ENCODE peak calls at places on chromosomes 6 and 20, in six cellular contexts. N, C, R, W, V and F are unnamed samples.

GRCh38 chr20:38870733-38871559 is 55.3 kb upstream of the FAM83D start:
- DNase-seq in R (no peak), V (peak; percentile 31), C (no peak), W (no peak), N (no peak), F (no peak)

GRCh38 chr6:152220785-152221184 is 413.3 kb downstream of the ESR1 start:
- DNase-seq in V (no peak), W (no peak), C (no peak), N (no peak), R (no peak), F (peak; percentile 56)

GRCh38 chr6:45835725-45836437 is 179.8 kb downstream of the CLIC5 start:
- DNase-seq in W (no peak), V (no peak), C (no peak), R (no peak), N (no peak), F (no peak)

GRCh38 chr6:156988276-156989158 is 211.3 kb downstream of the ARID1B start:
- DNase-seq in N (no peak), V (no peak), W (no peak), C (no peak), R (no peak), F (no peak)

GRCh38 chr20:36097751-36098151 is 56.8 kb upstream of the EPB41L1 start:
- DNase-seq in N (no peak), V (no peak), R (no peak), C (no peak), W (peak; percentile 53), F (no peak)

GRCh38 chr6:152948150-152948768 is 34.6 kb downstream of the FBXO5 start:
- DNase-seq in C (no peak), W (no peak), R (no peak), V (no peak), N (no peak), F (peak; percentile 7)

GRCh38 chr6:161976569-161976968 is 702.7 kb upstream of the AGPAT4 start:
- DNase-seq in W (no peak), R (no peak), V (no peak), C (no peak), N (no peak), F (no peak)

GRCh38 chr20:16004108-16004854 is 569.0 kb downstream of the KIF16B start:
- DNase-seq in R (no peak), N (peak; percentile 47), C (no peak), V (no peak), W (peak; percentile 70), F (peak; percentile 24)

GRCh38 chr20:51703446-51704287 is 64.5 kb downstream of the ATP9A start:
- DNase-seq in R (no peak), C (no peak), W (no peak), N (no peak), V (no peak), F (no peak)

GRCh38 chr6:107418118-107418517 is 41.2 kb downstream of the PDSS2 start:
- DNase-seq in N (no peak), V (no peak), C (no peak), R (no peak), W (no peak), F (no peak)

GRCh38 chr6:145031962-145032361 is 703.4 kb downstream of the EPM2A start:
- DNase-seq in W (no peak), N (no peak), C (no peak), V (no peak), R (no peak), F (no peak)

GRCh38 chr6:30844118-30844535 is 40.2 kb upstream of the DDR1 start:
- DNase-seq in N (no peak), V (no peak), W (no peak), C (no peak), R (no peak), F (no peak)

GRCh38 chr20:46951405-46951804 is 56.8 kb downstream of the EYA2 start:
- DNase-seq in W (no peak), V (no peak), C (no peak), R (no peak), N (no peak), F (no peak)

GRCh38 chr20:45701873-45702272 is at the start of gene WFDC13:
- DNase-seq in N (no peak), C (no peak), W (no peak), V (no peak), R (no peak), F (no peak)

GRCh38 chr6:80469977-80470376 is 363.5 kb downstream of the BCKDHB start:
- DNase-seq in N (no peak), C (no peak), V (no peak), W (no peak), R (no peak), F (no peak)

GRCh38 chr6:42450314-42451145 is 1.2 kb downstream of the TRERF1 start:
- DNase-seq in W (no peak), R (no peak), C (no peak), V (no peak), N (no peak), F (no peak)

GRCh38 chr6:168088161-168089106 is 9.4 kb upstream of the FRMD1 start:
- DNase-seq in V (no peak), N (peak; percentile 33), W (peak; percentile 44), R (peak; percentile 60), C (no peak), F (no peak)

GRCh38 chr20:42530855-42531674 is 658.6 kb downstream of the PTPRT start:
- DNase-seq in C (no peak), N (no peak), V (no peak), W (no peak), R (no peak), F (no peak)

GRCh38 chr20:23435675-23436539 is 3.6 kb upstream of the CSTL1 start:
- DNase-seq in N (peak; percentile 29), W (peak; percentile 89), V (no peak), C (no peak), R (peak; percentile 82), F (peak; percentile 29)

GRCh38 chr6:165571721-165572132 is 91.3 kb downstream of the PDE10A start:
- DNase-seq in C (no peak), R (no peak), V (no peak), N (no peak), W (no peak), F (no peak)

GRCh38 chr6:75296811-75297779 is 12.5 kb upstream of the TMEM30A start:
- DNase-seq in C (no peak), W (no peak), V (no peak), R (no peak), N (no peak), F (no peak)

GRCh38 chr20:13817342-13817741 is 32.5 kb downstream of the NDUFAF5 start:
- DNase-seq in C (no peak), W (no peak), R (no peak), V (no peak), N (no peak), F (no peak)

GRCh38 chr6:42448391-42448790 is 3.3 kb downstream of the TRERF1 start:
- DNase-seq in W (no peak), N (no peak), R (no peak), C (no peak), V (no peak), F (no peak)

GRCh38 chr6:25963426-25964123 is 973 bp downstream of the TRIM38 start:
- DNase-seq in V (no peak), W (no peak), R (no peak), C (no peak), N (no peak), F (no peak)

GRCh38 chr6:35096129-35096852 is 44.8 kb downstream of the TCP11 start:
- DNase-seq in R (no peak), C (no peak), N (no peak), V (no peak), W (no peak), F (no peak)

GRCh38 chr6:110523461-110524021 is 47.1 kb upstream of the SLC22A16 start:
- DNase-seq in W (no peak), V (no peak), R (no peak), C (no peak), N (no peak), F (no peak)

GRCh38 chr20:35179292-35180212 is 7.7 kb downstream of the PROCR start:
- DNase-seq in R (no peak), N (no peak), C (no peak), W (no peak), V (no peak), F (no peak)

GRCh38 chr6:70086806-70087205 is 216.1 kb downstream of the COL9A1 start:
- DNase-seq in V (no peak), N (no peak), W (no peak), R (no peak), C (no peak), F (no peak)

GRCh38 chr6:93424303-93425064 is 5.1 kb upstream of the EPHA7 start:
- DNase-seq in C (no peak), R (no peak), V (no peak), N (no peak), W (no peak), F (no peak)

GRCh38 chr6:6714498-6715360 is 126.2 kb downstream of the LY86 start:
- DNase-seq in W (no peak), N (no peak), V (no peak), R (no peak), C (no peak), F (no peak)

GRCh38 chr6:6711832-6712231 is 123.3 kb downstream of the LY86 start:
- DNase-seq in V (no peak), R (no peak), N (no peak), W (no peak), C (no peak), F (no peak)

GRCh38 chr6:6713660-6714446 is 125.3 kb downstream of the LY86 start:
- DNase-seq in C (no peak), N (no peak), R (no peak), W (no peak), V (no peak), F (no peak)

GRCh38 chr6:6712979-6713514 is 124.5 kb downstream of the LY86 start:
- DNase-seq in W (no peak), C (no peak), R (no peak), N (no peak), V (no peak), F (no peak)

GRCh38 chr6:6712258-6712978 is 123.9 kb downstream of the LY86 start:
- DNase-seq in W (peak; percentile 72), N (no peak), C (peak; percentile 72), V (no peak), R (no peak), F (no peak)
- H3K4me3 ChIP-seq in W (peak overlapping the region; percentile 13), N (no peak overlapping the region), C (no peak overlapping the region), V (peak overlapping the region; percentile 14), R (no peak overlapping the region), F (no peak overlapping the region)

GRCh38 chr20:63903796-63904570 is 9.1 kb downstream of the DNAJC5 start:
- DNase-seq in W (no peak), V (no peak), C (no peak), R (no peak), N (no peak), F (no peak)
- H3K36me3 ChIP-seq in W (no peaks in the 10 kb centered on the region), V (peaks cover 10% of the 10 kb centered on the region), C (no peaks in the 10 kb centered on the region), R (no peaks in the 10 kb centered on the region), N (no peaks in the 10 kb centered on the region), F (no peaks in the 10 kb centered on the region)

DNA sequence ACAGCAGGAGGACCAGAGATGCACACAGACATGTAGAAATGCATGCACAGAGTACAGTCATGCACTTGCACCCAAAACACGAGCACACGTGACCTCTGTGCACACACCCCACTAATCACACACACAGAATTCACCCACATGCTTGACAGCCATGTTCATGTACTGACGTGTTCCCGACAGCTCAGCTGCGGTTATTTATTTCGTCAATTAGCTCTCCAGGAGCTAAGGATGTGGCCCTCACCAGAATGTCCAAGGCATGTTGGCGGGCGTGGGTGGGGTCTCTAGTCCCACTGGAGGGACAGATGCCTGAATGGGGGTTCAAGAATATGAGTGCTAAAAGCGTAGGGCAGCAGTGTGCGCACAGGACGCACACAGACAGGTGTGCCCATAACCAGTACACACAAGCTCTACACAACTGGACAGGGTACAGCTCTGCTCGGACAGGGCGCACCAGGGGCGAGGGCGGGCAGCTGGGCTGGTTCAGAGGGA is 571 bp upstream of the PRPF6 start:
- DNase-seq in N (no peak), C (no peak), W (no peak), R (no peak), V (no peak), F (no peak)
- H3K27ac ChIP-seq in N (peak overlapping the region; percentile 91), C (peak overlapping the region; percentile 90), W (peak overlapping the region; percentile 89), R (no peak overlapping the region), V (peak overlapping the region; percentile 90), F (no peak overlapping the region)

GRCh38 chr6:135022050-135022697 is 32.4 kb downstream of the HBS1L start:
- DNase-seq in V (no peak), W (no peak), R (no peak), C (no peak), N (no peak), F (no peak)
- H3K4me3 ChIP-seq in V (no peak overlapping the region), W (no peak overlapping the region), R (no peak overlapping the region), C (no peak overlapping the region), N (no peak overlapping the region), F (no peak overlapping the region)